ENCODE peak calls at places on chromosomes 5 and 9, in six cellular contexts. W, J, T, G, P and U are unnamed samples. For H3K4me1, the result is how much of the 10 kb centered on the place peaks cover.

GRCh38 chr9:68454579-68455334 is 85.9 kb downstream of the TMEM252 start:
- DNase-seq in W (no peak), J (no peak), P (no peak), G (no peak), T (no peak), U (no peak)

GRCh38 chr9:123321874-123322770 is 33.9 kb upstream of the CRB2 start:
- DNase-seq in G (no peak), P (no peak), W (no peak), J (no peak), T (no peak), U (no peak)

GRCh38 chr9:113578877-113579269 is 115.3 kb downstream of the RGS3 start:
- DNase-seq in W (no peak), P (peak), J (no peak), G (peak), T (peak), U (peak)

GRCh38 chr5:74630387-74631087 is 10.0 kb downstream of the ENC1 start:
- DNase-seq in W (no peak), G (no peak), P (no peak), J (no peak), T (no peak), U (no peak)

GRCh38 chr5:5932824-5933223 is 445.5 kb downstream of the MED10 start:
- DNase-seq in G (no peak), P (no peak), J (no peak), W (no peak), T (no peak), U (no peak)

GRCh38 chr5:28957450-28957849 is 1919.1 kb upstream of the CDH9 start:
- DNase-seq in W (no peak), P (no peak), T (no peak), J (no peak), G (no peak), U (no peak)

GRCh38 chr5:24059006-24059405 is 551.6 kb downstream of the PRDM9 start:
- DNase-seq in W (no peak), G (no peak), J (no peak), P (no peak), T (no peak), U (no peak)

GRCh38 chr9:82934949-82935348 is 128.0 kb downstream of the RASEF start:
- DNase-seq in P (no peak), J (peak), T (no peak), G (no peak), W (no peak), U (no peak)

GRCh38 chr5:129963359-129963758 is 59.1 kb downstream of the CHSY3 start:
- DNase-seq in W (no peak), T (no peak), G (no peak), P (no peak), J (no peak), U (no peak)

GRCh38 chr5:31408814-31409213 is 123.1 kb downstream of the DROSHA start:
- DNase-seq in G (no peak), P (no peak), J (no peak), T (no peak), W (no peak), U (no peak)

GRCh38 chr5:136028782-136029742 is at the start of gene TGFBI:
- DNase-seq in J (peak), G (no peak), W (peak), P (peak), T (no peak), U (peak)

GRCh38 chr9:129525781-129526180 is 95.1 kb downstream of the C9orf50 start:
- DNase-seq in W (no peak), T (no peak), P (no peak), J (no peak), G (no peak), U (no peak)

GRCh38 chr5:135560858-135561257 is 17.9 kb downstream of the CXCL14 start:
- DNase-seq in P (peak), J (peak), T (peak), W (peak), G (peak), U (peak)

GRCh38 chr5:135426102-135427082 is 20.8 kb downstream of the DCANP1 start:
- DNase-seq in W (no peak), J (peak), G (peak), P (no peak), T (peak), U (no peak)

GRCh38 chr5:143924311-143924710 is 112.3 kb downstream of the HMHB1 start:
- DNase-seq in J (no peak), G (no peak), P (no peak), T (no peak), W (no peak), U (no peak)

GRCh38 chr5:431001-431710 is 11.8 kb upstream of the EXOC3 start:
- DNase-seq in J (peak), P (no peak), T (peak), G (peak), W (no peak), U (no peak)

GRCh38 chr5:175920506-175920865 is 47.6 kb downstream of the THOC3 start:
- DNase-seq in P (no peak), G (no peak), J (no peak), W (no peak), T (no peak), U (no peak)

GRCh38 chr5:152376871-152377270 is 28.2 kb downstream of the NMUR2 start:
- DNase-seq in T (no peak), P (no peak), J (no peak), W (no peak), G (no peak), U (no peak)

GRCh38 chr9:70161414-70161732 is 97.4 kb upstream of the SMC5 start:
- DNase-seq in T (no peak), J (no peak), P (no peak), G (no peak), W (no peak), U (no peak)

GRCh38 chr9:90009447-90009846 is 404.6 kb downstream of the GADD45G start:
- DNase-seq in P (no peak), G (peak), J (no peak), T (peak), W (no peak), U (no peak)

GRCh38 chr9:108743426-108743825 is 112.4 kb downstream of the ACTL7B start:
- DNase-seq in J (no peak), G (no peak), T (no peak), W (no peak), P (no peak), U (no peak)

GRCh38 chr5:42898760-42899159 is 87.1 kb upstream of the SELENOP start:
- DNase-seq in G (no peak), P (peak), T (no peak), W (no peak), J (no peak), U (no peak)

GRCh38 chr5:126055348-126055729 is 367.9 kb upstream of the GRAMD2B start:
- DNase-seq in W (no peak), J (no peak), G (no peak), T (no peak), P (no peak), U (no peak)

GRCh38 chr5:130138406-130139060 is 234.3 kb downstream of the CHSY3 start:
- DNase-seq in G (no peak), T (no peak), J (no peak), P (no peak), W (no peak), U (no peak)

GRCh38 chr5:55172051-55172899 is 702 bp downstream of the CDC20B start:
- DNase-seq in W (peak), G (peak), J (peak), P (no peak), T (peak), U (no peak)

GRCh38 chr9:77374266-77374665 is 196.9 kb downstream of the VPS13A start:
- DNase-seq in G (no peak), T (no peak), P (no peak), W (no peak), J (no peak), U (no peak)

GRCh38 chr5:178465861-178466288 is 124.3 kb downstream of the COL23A1 start:
- DNase-seq in G (no peak), J (no peak), P (no peak), T (no peak), W (no peak), U (no peak)

GRCh38 chr5:140317859-140318258 is 15.0 kb upstream of the PFDN1 start:
- DNase-seq in W (no peak), G (no peak), P (no peak), T (no peak), J (no peak), U (no peak)

GRCh38 chr5:15452030-15452429 is 48.0 kb upstream of the FBXL7 start:
- DNase-seq in W (no peak), G (no peak), T (no peak), P (no peak), J (no peak), U (no peak)

GRCh38 chr5:120509056-120509455 is 45.0 kb downstream of the PRR16 start:
- DNase-seq in P (no peak), W (no peak), G (no peak), J (no peak), T (no peak), U (no peak)

GRCh38 chr9:71202931-71203330 is 81.5 kb upstream of the TRPM3 start:
- DNase-seq in J (no peak), P (no peak), G (no peak), T (no peak), W (no peak), U (no peak)

GRCh38 chr5:88283690-88284089 is 15.0 kb upstream of the TMEM161B start:
- DNase-seq in T (no peak), P (no peak), J (no peak), G (no peak), W (no peak), U (no peak)

GRCh38 chr5:157497875-157498611 is 38.0 kb downstream of the NIPAL4 start:
- DNase-seq in J (no peak), P (no peak), W (no peak), G (no peak), T (no peak), U (no peak)

GRCh38 chr9:6827370-6827949 is 69.7 kb downstream of the KDM4C start:
- DNase-seq in G (peak), P (no peak), W (no peak), J (peak), T (peak), U (no peak)

DNA sequence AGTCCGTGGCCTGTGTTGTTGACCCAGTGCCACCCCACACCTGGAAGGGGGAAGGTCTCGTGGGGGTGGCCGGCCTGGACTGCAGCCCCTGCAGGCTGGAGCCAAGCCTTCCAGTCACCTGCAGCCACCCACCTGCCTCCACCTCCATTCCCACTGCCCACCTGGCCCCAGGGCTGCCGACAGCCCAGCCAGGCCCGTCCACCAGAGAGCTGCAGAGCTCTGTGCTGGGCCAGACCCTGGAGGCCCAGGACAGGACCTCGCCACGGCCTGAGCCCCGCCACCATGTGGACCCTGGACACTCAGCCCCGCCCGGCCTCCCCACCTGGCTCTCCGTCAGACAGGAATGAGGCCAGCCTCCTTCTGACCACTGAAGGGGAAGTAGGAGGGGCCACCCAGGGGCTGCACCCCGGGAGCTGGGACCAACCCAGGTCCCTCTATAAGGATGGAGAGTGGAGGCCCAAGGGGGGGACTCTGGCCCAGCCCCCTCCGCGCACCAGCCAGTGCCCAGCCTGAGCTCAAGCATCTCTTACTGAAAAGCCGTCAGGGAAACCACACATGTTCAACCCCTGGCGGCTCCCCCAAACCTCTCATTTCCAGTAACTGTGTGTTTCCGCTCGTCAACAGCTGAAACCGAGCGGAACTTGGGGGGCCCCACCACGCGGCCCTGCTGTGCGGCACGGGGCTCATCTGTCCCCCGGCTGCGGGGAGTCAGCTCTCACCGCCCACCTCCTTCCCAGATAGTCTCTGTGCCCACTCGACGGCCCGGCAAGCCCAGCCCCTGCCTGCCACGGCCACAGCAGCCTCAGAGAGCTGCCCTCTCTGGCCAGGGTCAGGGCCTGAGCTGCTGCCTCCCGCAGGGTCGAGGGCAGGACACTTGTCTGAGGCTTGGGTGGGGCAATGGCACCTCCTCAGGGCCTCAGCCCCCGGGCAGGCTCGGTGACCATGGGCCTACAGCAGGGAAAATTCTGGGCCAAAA is 12.8 kb downstream of the NOTCH1 start:
- DNase-seq in J (no peak), W (no peak), P (peak), T (no peak), G (peak), U (no peak)
- H3K4me1 ChIP-seq in J (under half), W (under half), P (under half), T (under half), G (half or more), U (under half)

DNA sequence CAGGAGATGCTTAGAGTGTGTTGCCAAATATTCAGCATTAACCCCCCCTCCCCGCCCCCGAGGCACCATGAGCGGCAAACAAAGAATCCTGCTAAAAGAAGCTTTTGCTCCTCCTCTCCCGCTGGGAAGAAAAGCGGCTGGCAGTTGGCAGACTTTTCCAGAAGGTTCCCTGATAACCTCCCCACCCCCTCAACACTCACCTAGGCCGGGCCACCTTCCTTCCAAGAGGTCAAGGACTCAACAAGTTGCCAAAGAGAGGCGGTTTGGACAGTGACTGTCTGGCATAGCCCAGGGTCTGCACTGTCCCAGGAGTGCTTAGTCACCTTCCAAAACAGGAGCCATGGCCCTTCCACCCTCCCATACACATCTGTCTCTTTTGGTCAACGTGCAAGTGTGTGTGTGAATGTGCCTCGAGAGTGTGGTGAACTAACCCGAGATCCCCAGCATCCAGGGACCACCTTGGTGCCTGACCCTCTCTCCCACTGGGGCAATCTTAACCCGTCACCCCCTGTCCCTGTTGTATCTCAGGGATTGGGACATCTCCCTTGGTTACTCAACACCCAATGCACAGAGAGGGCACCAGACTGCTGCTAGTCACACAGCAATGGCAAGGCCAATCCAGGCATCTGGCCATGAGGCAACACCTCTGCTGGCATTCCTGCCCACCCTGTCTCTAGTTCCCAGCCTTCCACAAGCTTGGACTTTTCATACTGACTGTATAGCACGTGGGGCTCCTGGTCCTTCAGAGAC is 18.9 kb downstream of the CAMK2A start:
- DNase-seq in P (no peak), W (no peak), T (no peak), J (no peak), G (no peak), U (no peak)
- H3K4me1 ChIP-seq in P (under half), W (under half), T (under half), J (under half), G (under half), U (under half)

DNA sequence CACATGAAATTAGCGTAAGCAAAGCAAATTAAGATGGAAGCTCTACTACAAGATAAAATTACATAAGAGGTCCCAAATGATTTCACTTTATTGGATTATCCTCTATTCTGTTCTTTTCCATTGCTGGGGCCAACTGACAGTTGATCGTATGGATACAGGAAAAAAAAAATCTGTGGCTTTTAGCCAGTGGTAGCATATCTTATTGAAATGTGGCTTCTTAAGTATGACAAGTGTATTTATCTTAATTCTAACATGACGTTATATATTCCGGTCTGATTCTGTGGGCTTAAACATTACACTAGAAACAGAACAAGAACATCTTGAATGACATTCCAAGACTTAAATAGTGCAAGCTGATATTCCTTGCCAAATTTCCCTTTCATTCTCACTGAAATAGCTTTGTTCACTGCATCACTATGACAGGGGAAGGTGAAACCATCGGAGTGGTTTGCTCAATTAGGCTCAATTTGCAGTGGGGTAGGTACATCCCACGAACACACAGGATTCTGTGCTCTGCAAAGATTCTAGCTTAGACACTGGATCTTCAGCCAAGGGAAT is 117.9 kb downstream of the INSYN2B start:
- DNase-seq in T (no peak), P (no peak), J (no peak), W (no peak), G (no peak), U (no peak)
- H3K4me1 ChIP-seq in T (under half), P (under half), J (under half), W (under half), G (under half), U (under half)

GRCh38 chr9:15298362-15298761 is 8.7 kb downstream of the TTC39B start:
- DNase-seq in G (no peak), T (no peak), P (no peak), J (no peak), W (no peak), U (no peak)
- H3K4me1 ChIP-seq in G (half or more), T (under half), P (under half), J (under half), W (under half), U (under half)